ENCODE peak calls at places on chromosomes 5 and 9, in six cellular contexts. R is osteocyte, Z is PC-9, B is NCI-H524 treated with DMSO at 0.1 percent for 48 hours, N is heart right ventricle, G is amniotic stem cell. C is an unnamed sample.

GRCh38 chr5:73523861-73524260 is 25.6 kb downstream of the BTF3 start:
- DNase-seq in R (no peak), Z (no peak), B (no peak), N (no peak), G (no peak), C (no peak)

GRCh38 chr9:114395196-114395595 is 7.4 kb upstream of the AKNA start:
- DNase-seq in R (no peak), Z (no peak), B (no peak), N (no peak), G (no peak), C (no peak)

GRCh38 chr9:95087659-95088242 is 229.8 kb downstream of the FANCC start:
- DNase-seq in R (no peak), Z (peak), B (no peak), N (no peak), G (no peak), C (peak)

GRCh38 chr5:5352675-5353074 is 69.8 kb upstream of the ICE1 start:
- DNase-seq in R (no peak), Z (no peak), B (no peak), N (no peak), G (no peak), C (no peak)

GRCh38 chr5:142753114-142753764 is 16.9 kb upstream of the ARHGAP26 start:
- DNase-seq in R (no peak), Z (no peak), B (no peak), N (peak), G (no peak), C (no peak)

GRCh38 chr9:21688108-21689102 is 114.0 kb upstream of the MTAP start:
- DNase-seq in R (no peak), Z (no peak), B (no peak), N (no peak), G (no peak), C (peak)

GRCh38 chr5:76617675-76618074 is 5.5 kb downstream of the F2RL2 start:
- DNase-seq in R (no peak), Z (no peak), B (no peak), N (no peak), G (peak), C (no peak)

GRCh38 chr9:80874276-80874675 is 815.1 kb downstream of the TLE1 start:
- DNase-seq in R (no peak), Z (no peak), B (no peak), N (no peak), G (no peak), C (no peak)

GRCh38 chr9:10134266-10134665 is 478.5 kb downstream of the PTPRD start:
- DNase-seq in R (no peak), Z (no peak), B (no peak), N (no peak), G (no peak), C (no peak)